ENCODE peak calls at places on chromosome 17, in nine cellular contexts. X is hypothalamus; A is EH; U is pancreas; V is D721Med; E is activated T-helper 9 cell treated with anti-CD3 and anti-CD28 coated beads, Interleukin-2, amount 50 U/mL, for 16 hours; Y is heart right ventricle; T is retinal pigment epithelial cell; B is GOT3. P is an unnamed sample.

GRCh38 chr17:44556854-44557606 is at the start of gene FZD2:
- DNase-seq in X (peak; percentile 70), A (peak; percentile 100), U (peak; percentile 73), V (peak; percentile 87), E (peak; percentile 5), Y (peak; percentile 74), T (peak; percentile 94), B (peak; percentile 60), P (peak; percentile 96)

GRCh38 chr17:81524063-81524864 is 3.9 kb upstream of the FSCN2 start:
- DNase-seq in X (no peak), A (no peak), U (no peak), V (no peak), E (no peak), Y (peak; percentile 8), T (no peak), B (no peak), P (no peak)

GRCh38 chr17:50210249-50211225 is 9.1 kb upstream of the COL1A1 start:
- DNase-seq in X (no peak), A (peak; percentile 100), U (peak; percentile 28), V (no peak), E (no peak), Y (peak; percentile 72), T (peak; percentile 88), B (peak; percentile 39), P (no peak)

GRCh38 chr17:17126131-17127110 is 79.7 kb downstream of the PLD6 start:
- DNase-seq in X (no peak), A (no peak), U (no peak), V (no peak), E (no peak), Y (no peak), T (no peak), B (no peak), P (no peak)

GRCh38 chr17:28717578-28718316 is at the start of gene RAB34:
- DNase-seq in X (peak; percentile 40), A (peak; percentile 92), U (no peak), V (no peak), E (no peak), Y (peak; percentile 74), T (peak; percentile 68), B (peak; percentile 78), P (no peak)

GRCh38 chr17:11336290-11336995 is 95.4 kb downstream of the SHISA6 start:
- DNase-seq in X (no peak), A (no peak), U (no peak), V (no peak), E (no peak), Y (no peak), T (no peak), B (no peak), P (no peak)

GRCh38 chr17:38918129-38918913 is 7.1 kb upstream of the LASP1NB start:
- DNase-seq in X (no peak), A (no peak), U (no peak), V (no peak), E (no peak), Y (no peak), T (no peak), B (no peak), P (no peak)

GRCh38 chr17:64630309-64631223 is 31.5 kb downstream of the SMURF2 start:
- DNase-seq in X (no peak), A (no peak), U (no peak), V (no peak), E (no peak), Y (no peak), T (no peak), B (no peak), P (no peak)

GRCh38 chr17:28372203-28372944 is 880 bp downstream of the SARM1 start:
- DNase-seq in X (no peak), A (peak; percentile 45), U (no peak), V (no peak), E (no peak), Y (no peak), T (no peak), B (no peak), P (peak; percentile 41)

GRCh38 chr17:17560975-17561374 is 30.5 kb downstream of the PEMT start:
- DNase-seq in X (no peak), A (no peak), U (no peak), V (no peak), E (no peak), Y (no peak), T (no peak), B (no peak), P (no peak)

GRCh38 chr17:4433515-4434031 is at the start of gene SPNS3:
- DNase-seq in X (no peak), A (no peak), U (no peak), V (no peak), E (peak; percentile 13), Y (no peak), T (no peak), B (no peak), P (peak; percentile 93)